ENCODE peak calls at places on chromosomes 3 and 15, in nine cellular contexts. H, K, V, R, Q, M, T, P and L are unnamed samples.

GRCh38 chr3:160580938-160581337 is 15.6 kb upstream of the KPNA4 start:
- DNase-seq in H (no peak), T (no peak), R (no peak), Q (no peak), P (no peak), K (no peak), V (no peak), M (no peak), L (no peak)

GRCh38 chr15:84947947-84948830 is 33.5 kb upstream of the PDE8A start:
- DNase-seq in M (peak), P (no peak), T (peak), H (no peak), Q (no peak), K (peak), R (peak), V (peak), L (peak)

GRCh38 chr3:194304186-194304917 is 46.8 kb downstream of the CPN2 start:
- DNase-seq in V (no peak), Q (peak), T (no peak), R (no peak), K (no peak), H (no peak), M (no peak), P (no peak), L (no peak)

GRCh38 chr15:38217181-38217580 is 35.5 kb upstream of the SPRED1 start:
- DNase-seq in P (no peak), Q (no peak), H (peak), R (peak), K (peak), M (no peak), V (peak), T (peak), L (peak)

GRCh38 chr3:107524214-107525100 is 1.7 kb downstream of the BBX start:
- DNase-seq in K (peak), T (peak), Q (peak), M (no peak), V (peak), R (peak), P (peak), H (peak), L (no peak)

GRCh38 chr3:47579875-47580274 is 1.2 kb upstream of the CSPG5 start:
- DNase-seq in T (no peak), V (no peak), M (no peak), Q (no peak), K (no peak), H (no peak), R (no peak), P (no peak), L (no peak)

GRCh38 chr3:172201990-172202318 is 162.6 kb downstream of the FNDC3B start:
- DNase-seq in K (peak), R (peak), V (no peak), T (peak), H (peak), P (no peak), M (peak), Q (no peak), L (no peak)

GRCh38 chr3:101858464-101858863 is 9.2 kb downstream of the NFKBIZ start:
- DNase-seq in K (no peak), V (no peak), T (no peak), P (no peak), Q (no peak), R (no peak), M (no peak), H (no peak), L (no peak)

GRCh38 chr15:88493811-88494210 is 26.3 kb downstream of the MRPS11 start:
- DNase-seq in H (no peak), R (no peak), V (no peak), K (no peak), Q (no peak), P (no peak), M (no peak), T (no peak), L (no peak)

GRCh38 chr3:167787440-167787839 is 51.9 kb downstream of the SERPINI1 start:
- DNase-seq in M (no peak), R (no peak), H (no peak), T (no peak), P (no peak), K (no peak), V (no peak), Q (no peak), L (no peak)

GRCh38 chr15:90934949-90935751 is at the start of gene UNC45A:
- DNase-seq in Q (peak), H (peak), P (peak), K (peak), M (peak), V (peak), R (peak), T (peak), L (no peak)

GRCh38 chr3:58755153-58755552 is 88.6 kb upstream of the FAM3D start:
- DNase-seq in M (no peak), V (no peak), H (no peak), Q (no peak), R (no peak), T (no peak), P (no peak), K (no peak), L (no peak)

GRCh38 chr3:33879540-33879939 is 81.1 kb downstream of the PDCD6IP start:
- DNase-seq in R (no peak), H (no peak), P (no peak), K (no peak), V (no peak), Q (no peak), T (peak), M (no peak), L (no peak)

GRCh38 chr3:15610083-15610482 is 8.5 kb downstream of the BTD start:
- DNase-seq in P (no peak), T (peak), R (peak), V (peak), H (no peak), K (peak), Q (no peak), M (no peak), L (no peak)

GRCh38 chr3:120033594-120033993 is 60.7 kb downstream of the GSK3B start:
- DNase-seq in P (no peak), Q (no peak), K (no peak), V (no peak), T (no peak), H (no peak), R (no peak), M (no peak), L (no peak)

GRCh38 chr3:16329792-16330061 is 64.7 kb downstream of the OXNAD1 start:
- DNase-seq in M (no peak), H (no peak), Q (peak), K (no peak), R (no peak), V (no peak), T (no peak), P (no peak), L (no peak)

GRCh38 chr3:81743096-81744025 is 18.1 kb downstream of the GBE1 start:
- DNase-seq in P (no peak), T (peak), V (peak), R (peak), H (peak), K (peak), M (peak), Q (no peak), L (peak)

GRCh38 chr15:87572381-87572780 is 684.2 kb downstream of the NTRK3 start:
- DNase-seq in R (no peak), Q (no peak), H (no peak), P (no peak), K (no peak), V (no peak), T (no peak), M (no peak), L (no peak)

GRCh38 chr3:127124135-127124534 is 68.8 kb upstream of the PRR23E start:
- DNase-seq in V (no peak), Q (peak), P (no peak), T (peak), H (no peak), M (no peak), K (peak), R (peak), L (peak)
- TF ChIP-seq CTCF in V (no peak), Q (peak), P (no peak), T (no peak), H (no peak), M (no peak), K (no peak), R (no peak), L (peak)

GRCh38 chr3:151630035-151630434 is 103.7 kb upstream of the AADACL2 start:
- DNase-seq in Q (no peak), H (no peak), K (no peak), V (peak), P (no peak), M (no peak), R (no peak), T (peak), L (no peak)

GRCh38 chr3:151630938-151631417 is 102.7 kb upstream of the AADACL2 start:
- DNase-seq in V (no peak), Q (no peak), P (no peak), R (no peak), T (peak), H (peak), M (no peak), K (no peak), L (no peak)

DNA sequence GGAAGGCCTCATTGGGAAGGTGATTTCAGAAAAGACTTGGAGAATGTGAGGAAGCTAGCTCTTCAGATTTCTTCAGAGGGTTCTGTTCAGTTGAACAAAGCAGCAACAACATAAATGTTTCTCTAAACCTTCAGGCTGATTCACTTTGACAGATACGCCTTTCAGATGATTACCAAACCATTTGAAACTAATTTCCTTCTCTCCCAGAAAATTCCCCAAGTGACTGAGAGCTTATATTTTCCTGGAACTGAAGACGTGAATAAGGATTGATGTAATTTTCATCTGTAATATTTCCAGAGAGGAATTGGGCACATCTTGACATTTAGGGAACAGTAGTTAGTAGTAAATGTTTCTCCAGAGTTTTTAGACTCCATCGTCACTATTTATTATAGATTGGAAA is 108.7 kb upstream of the AADACL2 start:
- DNase-seq in Q (no peak), T (peak), P (no peak), R (no peak), H (no peak), M (peak), K (no peak), V (no peak), L (no peak)
- TF ChIP-seq CTCF in Q (no peak), T (no peak), P (no peak), R (no peak), H (no peak), M (no peak), K (no peak), V (no peak), L (no peak)

GRCh38 chr3:99842826-99843589 is 25.3 kb downstream of the CMSS1 start:
- DNase-seq in M (no peak), Q (no peak), K (peak), T (peak), V (peak), H (peak), P (no peak), R (peak), L (peak)
- TF ChIP-seq CTCF in M (peak), Q (peak), K (peak), T (peak), V (peak), H (peak), P (peak), R (peak), L (peak)

DNA sequence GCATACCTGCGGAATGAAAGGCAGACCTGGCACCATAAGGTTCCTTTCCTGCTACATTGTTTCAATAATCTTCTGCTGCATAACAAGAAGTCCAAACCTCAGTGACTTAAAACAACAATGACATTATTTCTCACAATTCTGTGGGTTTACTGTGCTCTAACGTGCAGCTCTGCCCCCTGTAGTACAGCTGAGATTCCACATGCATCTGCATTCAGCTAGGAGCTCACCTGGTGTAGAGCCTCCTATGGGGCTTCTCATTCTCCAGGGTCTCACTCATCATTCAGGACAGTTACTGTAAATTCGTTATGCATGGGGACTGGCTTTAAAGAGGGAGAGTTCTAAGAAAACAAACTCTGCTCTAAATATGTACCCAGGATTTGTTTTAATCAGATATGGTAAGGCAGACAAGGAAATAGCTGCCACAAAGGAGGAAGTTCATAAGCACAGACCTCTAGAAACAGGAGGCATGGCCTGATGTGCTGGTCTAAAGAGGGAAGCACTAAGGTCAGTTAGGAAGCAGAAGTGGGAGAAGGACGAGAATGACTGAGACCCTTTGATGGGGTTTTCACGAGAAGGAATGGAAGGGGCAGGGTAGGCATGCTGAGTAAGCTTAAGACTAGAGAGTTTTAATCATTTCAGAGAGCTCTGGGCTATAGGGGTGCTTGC is 347.0 kb downstream of the NEK10 start:
- DNase-seq in R (no peak), M (no peak), K (no peak), T (no peak), V (no peak), Q (peak), P (no peak), H (no peak), L (no peak)
- TF ChIP-seq CTCF in R (no peak), M (no peak), K (no peak), T (no peak), V (no peak), Q (peak), P (no peak), H (no peak), L (no peak)

GRCh38 chr15:65085990-65086679 is 9.6 kb downstream of the KBTBD13 start:
- DNase-seq in P (peak), H (no peak), T (peak), K (peak), R (peak), Q (peak), V (peak), M (no peak), L (no peak)
- TF ChIP-seq CTCF in P (peak), H (peak), T (peak), K (peak), R (peak), Q (peak), V (peak), M (peak), L (peak)

GRCh38 chr15:29750754-29751153 is 71.5 kb downstream of the TJP1 start:
- DNase-seq in Q (no peak), H (no peak), R (no peak), T (peak), K (no peak), V (no peak), P (no peak), M (no peak), L (no peak)

GRCh38 chr15:29749365-29750086 is 72.7 kb downstream of the TJP1 start:
- DNase-seq in Q (peak), V (no peak), H (peak), M (no peak), P (no peak), R (no peak), K (no peak), T (peak), L (no peak)

GRCh38 chr15:29747837-29748417 is 74.3 kb downstream of the TJP1 start:
- DNase-seq in R (peak), M (no peak), V (peak), K (peak), P (no peak), H (peak), Q (no peak), T (peak), L (no peak)
- TF ChIP-seq CTCF in R (peak), M (peak), V (peak), K (peak), P (no peak), H (peak), Q (no peak), T (no peak), L (no peak)

GRCh38 chr3:83946554-83946953 is 1012.2 kb upstream of the CADM2 start:
- DNase-seq in M (no peak), T (peak), P (no peak), R (peak), V (peak), Q (peak), H (peak), K (no peak), L (no peak)
- TF ChIP-seq CTCF in M (no peak), T (no peak), P (no peak), R (peak), V (no peak), Q (peak), H (peak), K (no peak), L (no peak)